ENCODE peak calls at places on chromosomes 16 and 17, in ten cellular contexts. E is prostate gland, U is sigmoid colon, X is HCT116, K is K562, G is NB4, A is adrenal gland, R is IMR-90, Y is H1, J is spleen. O is an unnamed sample.

GRCh38 chr16:27925612-27926011 is 137.9 kb downstream of the GSG1L start:
- DNase-seq in E (no peak), U (no peak), X (no peak), K (no peak), G (no peak), A (no peak), R (no peak), Y (no peak), J (no peak), O (no peak)

GRCh38 chr17:40168262-40168832 is 8.9 kb upstream of the RAPGEFL1 start:
- DNase-seq in E (peak; percentile 36), U (peak; percentile 71), X (peak; percentile 28), K (peak; percentile 41), G (peak; percentile 69), A (peak; percentile 57), R (peak; percentile 69), Y (no peak), J (no peak), O (no peak)

GRCh38 chr16:4443271-4443670 is 17.6 kb downstream of the DNAJA3 start:
- DNase-seq in E (no peak), U (no peak), X (no peak), K (no peak), G (no peak), A (no peak), R (no peak), Y (no peak), J (no peak), O (no peak)

GRCh38 chr17:69997332-69997731 is 77.7 kb upstream of the KCNJ16 start:
- DNase-seq in E (no peak), U (no peak), X (no peak), K (no peak), G (no peak), A (no peak), R (peak; percentile 73), Y (no peak), J (no peak), O (no peak)

GRCh38 chr17:14903810-14904209 is 361.3 kb downstream of the PMP22 start:
- DNase-seq in E (no peak), U (no peak), X (no peak), K (no peak), G (no peak), A (no peak), R (peak; percentile 54), Y (no peak), J (no peak), O (no peak)

GRCh38 chr16:30551781-30552180 is 6.4 kb downstream of the ZNF764 start:
- DNase-seq in E (no peak), U (no peak), X (no peak), K (no peak), G (no peak), A (no peak), R (no peak), Y (no peak), J (no peak), O (no peak)

GRCh38 chr16:85615852-85616607 is 2.9 kb downstream of the GSE1 start:
- DNase-seq in E (no peak), U (peak; percentile 91), X (peak; percentile 48), K (peak; percentile 48), G (peak; percentile 98), A (peak; percentile 88), R (peak; percentile 81), Y (no peak), J (peak; percentile 95), O (peak; percentile 76)

GRCh38 chr16:54934536-54935410 is 4.1 kb downstream of the IRX5 start:
- DNase-seq in E (peak; percentile 67), U (no peak), X (no peak), K (no peak), G (no peak), A (no peak), R (no peak), Y (no peak), J (no peak), O (peak; percentile 50)

GRCh38 chr16:35525979-35526590 is 2066.7 kb downstream of the TP53TG3F start:
- DNase-seq in E (no peak), U (no peak), X (no peak), K (no peak), G (no peak), A (no peak), R (no peak), Y (no peak), J (no peak), O (no peak)
- TF ChIP-seq CTCF in E (no peak), U (no peak), X (no peak), K (no peak), G (no peak), A (no peak), R (no peak), Y (no peak), J (no peak), O (no peak)

GRCh38 chr17:35050170-35050569 is 13.3 kb downstream of the RFFL start:
- DNase-seq in E (no peak), U (no peak), X (no peak), K (no peak), G (no peak), A (no peak), R (no peak), Y (no peak), J (no peak), O (no peak)

GRCh38 chr17:35051579-35052239 is 11.8 kb downstream of the RFFL start:
- DNase-seq in E (no peak), U (no peak), X (no peak), K (no peak), G (peak; percentile 59), A (no peak), R (peak; percentile 19), Y (no peak), J (no peak), O (no peak)

GRCh38 chr17:35052780-35053179 is 10.7 kb downstream of the RFFL start:
- DNase-seq in E (no peak), U (no peak), X (no peak), K (no peak), G (no peak), A (no peak), R (no peak), Y (no peak), J (no peak), O (no peak)

GRCh38 chr17:35052240-35052608 is 11.3 kb downstream of the RFFL start:
- DNase-seq in E (no peak), U (no peak), X (no peak), K (no peak), G (peak; percentile 45), A (no peak), R (peak; percentile 77), Y (no peak), J (no peak), O (no peak)

GRCh38 chr17:35051183-35051578 is 12.3 kb downstream of the RFFL start:
- DNase-seq in E (no peak), U (no peak), X (no peak), K (peak; percentile 13), G (peak; percentile 90), A (no peak), R (no peak), Y (no peak), J (no peak), O (no peak)
- H3K4me3 ChIP-seq in E (no peak overlapping the region), U (no peak overlapping the region), X (no peak overlapping the region), K (no peak overlapping the region), G (peak overlapping the region; percentile 55), A (no peak overlapping the region), R (no peak overlapping the region), Y (no peak overlapping the region), J (no peak overlapping the region), O (no peak overlapping the region)

DNA sequence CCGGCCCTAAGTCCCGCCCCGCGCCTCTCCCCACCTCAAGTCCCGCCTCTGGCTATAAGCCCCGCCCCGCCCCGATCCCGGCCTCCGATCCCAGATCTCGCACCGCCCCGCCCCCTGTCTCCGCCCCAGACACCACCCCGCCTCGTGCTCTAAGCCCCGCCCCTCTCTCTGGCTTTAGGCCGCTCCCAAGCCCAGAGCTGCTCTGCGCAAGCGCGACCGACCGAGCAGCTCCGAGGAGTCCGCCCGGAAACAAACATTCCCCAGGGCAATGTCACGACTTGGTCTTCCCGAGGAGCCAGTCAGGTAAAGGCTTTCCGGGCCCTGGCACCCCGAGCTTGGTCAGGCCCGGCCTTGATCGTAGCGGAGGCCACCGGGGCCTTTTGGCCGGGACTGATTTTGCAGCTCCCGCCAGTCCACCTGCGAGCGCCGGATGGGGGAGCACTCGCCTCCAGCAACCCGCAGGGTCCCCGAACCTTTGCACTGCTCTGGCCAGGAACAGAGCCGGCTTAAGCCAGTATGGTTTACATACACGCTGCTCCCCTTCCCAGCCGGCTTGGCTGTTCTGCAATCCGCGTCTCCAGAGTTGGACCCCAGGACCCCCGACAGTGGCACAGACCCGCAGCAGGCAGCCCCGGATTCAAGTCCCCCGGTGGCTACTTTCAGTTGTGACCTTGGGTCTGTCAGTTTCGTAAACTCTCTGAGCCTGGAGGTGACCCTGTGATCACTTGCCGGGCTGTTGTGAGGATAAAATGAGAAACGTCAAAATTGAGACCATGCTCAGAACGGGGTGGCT is at the start of gene NUDT7:
- DNase-seq in E (peak; percentile 99), U (peak; percentile 99), X (peak; percentile 92), K (peak; percentile 99), G (peak; percentile 98), A (peak; percentile 99), R (peak; percentile 96), Y (peak; percentile 96), J (peak; percentile 99), O (peak; percentile 98)
- TF ChIP-seq POLR2A in E (peak; percentile 66), U (peak; percentile 61), X (peak; percentile 49), K (peak; percentile 90), G (peak; percentile 70), A (peak; percentile 89), R (peak; percentile 26), Y (peak; percentile 45), J (no peak), O (no peak)

GRCh38 chr17:17172990-17173389 is 33.1 kb downstream of the PLD6 start:
- DNase-seq in E (no peak), U (no peak), X (no peak), K (no peak), G (no peak), A (no peak), R (no peak), Y (no peak), J (no peak), O (no peak)

GRCh38 chr17:17171186-17171585 is 34.9 kb downstream of the PLD6 start:
- DNase-seq in E (no peak), U (no peak), X (no peak), K (no peak), G (no peak), A (no peak), R (no peak), Y (no peak), J (no peak), O (no peak)

GRCh38 chr17:17173921-17174320 is 32.2 kb downstream of the PLD6 start:
- DNase-seq in E (no peak), U (no peak), X (no peak), K (no peak), G (no peak), A (no peak), R (no peak), Y (no peak), J (no peak), O (no peak)

GRCh38 chr17:17170346-17170976 is 35.7 kb downstream of the PLD6 start:
- DNase-seq in E (peak; percentile 41), U (no peak), X (no peak), K (no peak), G (no peak), A (no peak), R (peak; percentile 21), Y (no peak), J (no peak), O (no peak)

DNA sequence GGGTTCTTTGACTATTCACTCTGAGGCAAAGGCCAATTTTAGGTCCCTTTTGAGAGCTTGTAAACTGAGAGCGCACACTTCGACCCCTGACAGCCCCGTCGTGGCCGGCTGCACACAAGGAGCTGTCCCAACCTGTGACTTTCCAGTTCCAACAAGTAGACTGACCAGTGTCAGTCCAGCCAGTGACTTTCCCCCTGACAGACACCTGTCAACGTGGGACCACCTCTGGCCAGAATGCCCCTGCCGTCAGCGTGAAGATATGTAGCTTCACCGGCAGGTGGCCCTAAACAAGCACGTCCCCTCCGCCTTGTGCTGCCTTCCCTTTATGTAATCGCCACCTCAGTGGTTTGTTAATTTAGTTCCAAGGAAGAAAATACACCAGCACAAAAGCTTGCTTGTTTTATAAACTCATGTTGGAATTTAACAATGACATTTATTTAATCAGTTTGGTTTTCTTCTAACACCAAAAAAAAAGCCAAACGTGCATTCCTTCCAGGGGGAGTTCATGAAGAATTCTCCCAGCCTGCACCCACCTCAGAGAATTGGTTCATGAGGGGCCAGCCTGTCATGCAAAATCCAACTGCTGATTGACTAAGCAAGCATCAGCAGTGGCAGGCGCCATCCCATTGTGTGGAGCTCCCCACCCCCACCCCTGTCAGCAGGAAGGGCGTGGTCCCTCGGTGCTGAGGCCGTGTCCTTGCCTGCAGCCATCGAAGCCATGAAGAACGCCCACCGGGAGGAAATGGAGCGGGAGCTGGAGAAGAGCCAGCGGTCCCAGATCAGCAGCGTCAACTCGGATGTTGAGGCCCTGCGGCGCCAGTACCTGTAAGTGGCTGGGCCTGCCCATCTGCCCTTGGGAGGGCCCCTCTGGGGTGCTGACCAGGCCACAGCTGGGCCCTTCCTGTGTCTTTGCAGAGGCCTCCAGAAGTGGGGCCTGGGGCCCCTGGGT is 33.9 kb downstream of the PLD6 start:
- DNase-seq in E (no peak), U (no peak), X (no peak), K (peak; percentile 76), G (no peak), A (peak; percentile 56), R (no peak), Y (no peak), J (peak; percentile 87), O (no peak)
- TF ChIP-seq CTCF in E (no peak), U (no peak), X (no peak), K (peak; percentile 29), G (no peak), A (no peak), R (no peak), Y (peak; percentile 9), J (no peak), O (no peak)

O was measured in lower leg skin.